ENCODE peak calls at places on chromosome 19, in eight cellular contexts. F, P, Y, L, Q, D, E and B are unnamed samples.

GRCh38 chr19:24140099-24140498 is 53.1 kb downstream of the ZNF254 start:
- DNase-seq in D (no peak), Q (no peak), P (no peak), L (no peak), Y (no peak), F (no peak), E (no peak), B (no peak)

GRCh38 chr19:18932216-18932841 is 8.7 kb downstream of the HOMER3 start:
- DNase-seq in L (peak; percentile 77), P (peak; percentile 30), Q (peak; percentile 83), F (peak; percentile 83), Y (peak; percentile 80), E (no peak), D (peak; percentile 85), B (peak; percentile 88)

GRCh38 chr19:31109626-31110025 is 239.6 kb downstream of the TSHZ3 start:
- DNase-seq in D (no peak), P (no peak), E (no peak), F (no peak), L (no peak), Y (no peak), Q (no peak), B (no peak)

GRCh38 chr19:5851302-5851701 is at the start of gene FUT3:
- DNase-seq in F (no peak), P (no peak), Q (no peak), Y (no peak), L (no peak), D (no peak), E (no peak), B (no peak)

GRCh38 chr19:6743714-6744380 is 4.4 kb downstream of the TRIP10 start:
- DNase-seq in L (no peak), E (no peak), Y (no peak), P (no peak), D (no peak), F (no peak), Q (no peak), B (no peak)

GRCh38 chr19:19321143-19321577 is 531 bp downstream of the MAU2 start:
- DNase-seq in E (no peak), P (no peak), Y (no peak), F (no peak), L (no peak), D (no peak), Q (peak; percentile 21), B (no peak)

GRCh38 chr19:47740866-47741519 is 4.4 kb upstream of the NOP53 start:
- DNase-seq in Q (no peak), Y (no peak), L (no peak), P (no peak), D (no peak), E (no peak), F (no peak), B (no peak)

GRCh38 chr19:19418548-19419260 is 13.2 kb downstream of the GATAD2A start:
- DNase-seq in Y (no peak), F (no peak), D (no peak), E (no peak), Q (no peak), P (no peak), L (no peak), B (no peak)

GRCh38 chr19:5808120-5808816 is 3.4 kb downstream of the NRTN start:
- DNase-seq in L (no peak), Q (no peak), P (no peak), E (no peak), F (no peak), D (no peak), Y (no peak), B (no peak)

GRCh38 chr19:8209965-8210659 is 942 bp downstream of the CERS4 start:
- DNase-seq in E (no peak), Y (no peak), F (no peak), Q (no peak), L (no peak), P (no peak), D (no peak), B (no peak)

GRCh38 chr19:17202249-17202648 is 12.9 kb upstream of the USE1 start:
- DNase-seq in D (no peak), L (no peak), P (no peak), E (no peak), F (no peak), Y (no peak), Q (peak; percentile 30), B (no peak)

GRCh38 chr19:48244289-48244688 is 11.4 kb downstream of the CARD8 start:
- DNase-seq in E (no peak), Y (no peak), D (peak; percentile 26), Q (peak; percentile 45), P (no peak), F (no peak), L (peak; percentile 63), B (no peak)

GRCh38 chr19:52187407-52187806 is 2.4 kb upstream of the PPP2R1A start:
- DNase-seq in Y (no peak), Q (no peak), F (no peak), P (no peak), E (no peak), D (no peak), L (no peak), B (no peak)

GRCh38 chr19:4692275-4693077 is 22.3 kb upstream of the MYDGF start:
- DNase-seq in L (no peak), F (no peak), P (no peak), Q (no peak), D (no peak), E (no peak), Y (no peak), B (no peak)

GRCh38 chr19:4322942-4323665 is 15.5 kb downstream of the STAP2 start:
- DNase-seq in D (no peak), F (no peak), Q (no peak), Y (no peak), L (no peak), P (no peak), E (no peak), B (no peak)

GRCh38 chr19:752652-753517 is 2.0 kb downstream of the MISP start:
- DNase-seq in L (no peak), Q (no peak), Y (no peak), D (no peak), E (no peak), P (no peak), F (no peak), B (peak; percentile 66)

GRCh38 chr19:29665826-29666633 is 769 bp downstream of the PLEKHF1 start:
- DNase-seq in E (no peak), L (peak; percentile 54), Y (peak; percentile 88), D (no peak), Q (no peak), P (no peak), F (no peak), B (peak; percentile 81)

GRCh38 chr19:40549007-40549708 is 27.5 kb upstream of the SHKBP1 start:
- DNase-seq in Y (no peak), F (peak; percentile 56), Q (peak; percentile 71), D (peak; percentile 64), L (peak; percentile 74), P (no peak), E (no peak), B (no peak)

GRCh38 chr19:42253245-42254082 is 1.5 kb downstream of the ERF start:
- DNase-seq in D (peak; percentile 51), Q (peak; percentile 74), F (no peak), Y (peak; percentile 86), E (no peak), L (peak; percentile 74), P (no peak), B (peak; percentile 89)

GRCh38 chr19:4829001-4829712 is 2.4 kb downstream of the TICAM1 start:
- DNase-seq in Q (no peak), L (no peak), D (no peak), Y (no peak), P (no peak), F (no peak), E (no peak), B (no peak)

GRCh38 chr19:48963371-48964204 is 1.5 kb upstream of the FTL start:
- DNase-seq in F (peak; percentile 48), E (no peak), Y (peak; percentile 88), P (peak; percentile 33), D (peak; percentile 37), L (peak; percentile 74), Q (peak; percentile 74), B (no peak)

GRCh38 chr19:42255766-42256750 is 1.1 kb upstream of the ERF start:
- DNase-seq in Y (peak; percentile 75), F (no peak), P (no peak), E (no peak), L (no peak), Q (no peak), D (no peak), B (no peak)

GRCh38 chr19:16013851-16014840 is 62.1 kb upstream of the TPM4 start:
- DNase-seq in F (no peak), Y (no peak), P (no peak), Q (no peak), E (no peak), L (no peak), D (no peak), B (no peak)

GRCh38 chr19:29745253-29745652 is 30.2 kb upstream of the C19orf12 start:
- DNase-seq in E (no peak), P (no peak), Y (no peak), L (no peak), D (no peak), F (no peak), Q (no peak), B (no peak)

GRCh38 chr19:5927439-5927821 is 13.4 kb downstream of the CAPS start:
- DNase-seq in Y (no peak), L (no peak), Q (no peak), D (no peak), F (no peak), E (no peak), P (no peak), B (no peak)

GRCh38 chr19:42397315-42398166 is 7.4 kb upstream of the CNFN start:
- DNase-seq in P (no peak), Y (no peak), L (no peak), Q (no peak), E (no peak), F (no peak), D (no peak), B (no peak)

GRCh38 chr19:53019684-53020083 is 6.0 kb downstream of the ERVV-1 start:
- DNase-seq in P (no peak), E (no peak), D (no peak), F (no peak), L (no peak), Q (no peak), Y (no peak), B (no peak)

GRCh38 chr19:39246951-39247669 is 1.5 kb downstream of the IFNL4 start:
- DNase-seq in Y (no peak), P (no peak), D (no peak), Q (no peak), F (peak; percentile 21), L (peak; percentile 57), E (no peak), B (no peak)

GRCh38 chr19:17762505-17763229 is 11.4 kb downstream of the FCHO1 start:
- DNase-seq in D (no peak), P (no peak), F (no peak), Y (no peak), Q (no peak), L (no peak), E (no peak), B (no peak)

GRCh38 chr19:1853295-1854031 is 5.2 kb upstream of the REXO1 start:
- DNase-seq in D (peak; percentile 72), P (no peak), F (peak; percentile 72), E (no peak), L (peak; percentile 85), Y (peak; percentile 83), Q (peak; percentile 91), B (no peak)